ENCODE peak calls at places on chromosome 1, in seven cellular contexts. One of them, this sample, is unnamed.

GRCh38 chr1:211260161-211261107 is 1.3 kb downstream of the RCOR3 start:
- DNase-seq in stimulated activated CD4-positive, alpha-beta T cell treated with anti-CD3 and anti-CD28 coated beads, Interleukin-2, amount 100 ng/mL, for 48 hours: peak
- DNase-seq in pulmonary artery endothelial cell: no peak
- DNase-seq in occipital lobe: peak
- DNase-seq in OCI-LY7: peak
- DNase-seq in GM12865: peak
- DNase-seq in activated T-helper 1 cell treated with anti-CD3 and anti-CD28 coated beads, Interleukin-12 subunit alpha, Interleukin-12 subunit beta, Interleukin-2, Interleukin-4 antibody, amounts not matched to agents 30 ng/mL and 10 ng/mL and 1 ng/mL, durations not matched to agents 14 hours and 24 hours and 36 hours: peak
- DNase-seq in this sample: peak

GRCh38 chr1:221315330-221315729 is 426.6 kb downstream of the DUSP10 start:
- DNase-seq in stimulated activated CD4-positive, alpha-beta T cell treated with anti-CD3 and anti-CD28 coated beads, Interleukin-2, amount 100 ng/mL, for 48 hours: no peak
- DNase-seq in pulmonary artery endothelial cell: no peak
- DNase-seq in occipital lobe: no peak
- DNase-seq in OCI-LY7: no peak
- DNase-seq in GM12865: no peak
- DNase-seq in activated T-helper 1 cell treated with anti-CD3 and anti-CD28 coated beads, Interleukin-12 subunit alpha, Interleukin-12 subunit beta, Interleukin-2, Interleukin-4 antibody, amounts not matched to agents 30 ng/mL and 10 ng/mL and 1 ng/mL, durations not matched to agents 14 hours and 24 hours and 36 hours: no peak
- DNase-seq in this sample: no peak

GRCh38 chr1:216705686-216706085 is 17.5 kb downstream of the ESRRG start:
- DNase-seq in stimulated activated CD4-positive, alpha-beta T cell treated with anti-CD3 and anti-CD28 coated beads, Interleukin-2, amount 100 ng/mL, for 48 hours: no peak
- DNase-seq in pulmonary artery endothelial cell: no peak
- DNase-seq in occipital lobe: peak
- DNase-seq in OCI-LY7: no peak
- DNase-seq in GM12865: no peak
- DNase-seq in activated T-helper 1 cell treated with anti-CD3 and anti-CD28 coated beads, Interleukin-12 subunit alpha, Interleukin-12 subunit beta, Interleukin-2, Interleukin-4 antibody, amounts not matched to agents 30 ng/mL and 10 ng/mL and 1 ng/mL, durations not matched to agents 14 hours and 24 hours and 36 hours: no peak
- DNase-seq in this sample: no peak

GRCh38 chr1:214003233-214003632 is 15.5 kb downstream of the PROX1 start:
- DNase-seq in stimulated activated CD4-positive, alpha-beta T cell treated with anti-CD3 and anti-CD28 coated beads, Interleukin-2, amount 100 ng/mL, for 48 hours: no peak
- DNase-seq in pulmonary artery endothelial cell: no peak
- DNase-seq in occipital lobe: no peak
- DNase-seq in OCI-LY7: no peak
- DNase-seq in GM12865: no peak
- DNase-seq in activated T-helper 1 cell treated with anti-CD3 and anti-CD28 coated beads, Interleukin-12 subunit alpha, Interleukin-12 subunit beta, Interleukin-2, Interleukin-4 antibody, amounts not matched to agents 30 ng/mL and 10 ng/mL and 1 ng/mL, durations not matched to agents 14 hours and 24 hours and 36 hours: no peak
- DNase-seq in this sample: no peak

GRCh38 chr1:225474986-225475820 is 47.4 kb upstream of the LBR start:
- DNase-seq in stimulated activated CD4-positive, alpha-beta T cell treated with anti-CD3 and anti-CD28 coated beads, Interleukin-2, amount 100 ng/mL, for 48 hours: peak
- DNase-seq in pulmonary artery endothelial cell: no peak
- DNase-seq in occipital lobe: peak
- DNase-seq in OCI-LY7: peak
- DNase-seq in GM12865: peak
- DNase-seq in activated T-helper 1 cell treated with anti-CD3 and anti-CD28 coated beads, Interleukin-12 subunit alpha, Interleukin-12 subunit beta, Interleukin-2, Interleukin-4 antibody, amounts not matched to agents 30 ng/mL and 10 ng/mL and 1 ng/mL, durations not matched to agents 14 hours and 24 hours and 36 hours: peak
- DNase-seq in this sample: peak

GRCh38 chr1:164320780-164321683 is 238.0 kb upstream of the PBX1 start:
- DNase-seq in stimulated activated CD4-positive, alpha-beta T cell treated with anti-CD3 and anti-CD28 coated beads, Interleukin-2, amount 100 ng/mL, for 48 hours: no peak
- DNase-seq in pulmonary artery endothelial cell: no peak
- DNase-seq in occipital lobe: peak
- DNase-seq in OCI-LY7: no peak
- DNase-seq in GM12865: no peak
- DNase-seq in activated T-helper 1 cell treated with anti-CD3 and anti-CD28 coated beads, Interleukin-12 subunit alpha, Interleukin-12 subunit beta, Interleukin-2, Interleukin-4 antibody, amounts not matched to agents 30 ng/mL and 10 ng/mL and 1 ng/mL, durations not matched to agents 14 hours and 24 hours and 36 hours: no peak
- DNase-seq in this sample: no peak

GRCh38 chr1:3112526-3112925 is 43.5 kb downstream of the PRDM16 start:
- DNase-seq in stimulated activated CD4-positive, alpha-beta T cell treated with anti-CD3 and anti-CD28 coated beads, Interleukin-2, amount 100 ng/mL, for 48 hours: no peak
- DNase-seq in pulmonary artery endothelial cell: no peak
- DNase-seq in occipital lobe: no peak
- DNase-seq in OCI-LY7: no peak
- DNase-seq in GM12865: no peak
- DNase-seq in activated T-helper 1 cell treated with anti-CD3 and anti-CD28 coated beads, Interleukin-12 subunit alpha, Interleukin-12 subunit beta, Interleukin-2, Interleukin-4 antibody, amounts not matched to agents 30 ng/mL and 10 ng/mL and 1 ng/mL, durations not matched to agents 14 hours and 24 hours and 36 hours: no peak
- DNase-seq in this sample: no peak

GRCh38 chr1:109984190-109984455 is 442 bp upstream of the AHCYL1 start:
- DNase-seq in stimulated activated CD4-positive, alpha-beta T cell treated with anti-CD3 and anti-CD28 coated beads, Interleukin-2, amount 100 ng/mL, for 48 hours: no peak
- DNase-seq in pulmonary artery endothelial cell: no peak
- DNase-seq in occipital lobe: no peak
- DNase-seq in OCI-LY7: no peak
- DNase-seq in GM12865: no peak
- DNase-seq in activated T-helper 1 cell treated with anti-CD3 and anti-CD28 coated beads, Interleukin-12 subunit alpha, Interleukin-12 subunit beta, Interleukin-2, Interleukin-4 antibody, amounts not matched to agents 30 ng/mL and 10 ng/mL and 1 ng/mL, durations not matched to agents 14 hours and 24 hours and 36 hours: no peak
- DNase-seq in this sample: peak

GRCh38 chr1:234893725-234894630 is 234.7 kb downstream of the TOMM20 start:
- DNase-seq in stimulated activated CD4-positive, alpha-beta T cell treated with anti-CD3 and anti-CD28 coated beads, Interleukin-2, amount 100 ng/mL, for 48 hours: peak
- DNase-seq in pulmonary artery endothelial cell: peak
- DNase-seq in occipital lobe: no peak
- DNase-seq in OCI-LY7: no peak
- DNase-seq in GM12865: peak
- DNase-seq in activated T-helper 1 cell treated with anti-CD3 and anti-CD28 coated beads, Interleukin-12 subunit alpha, Interleukin-12 subunit beta, Interleukin-2, Interleukin-4 antibody, amounts not matched to agents 30 ng/mL and 10 ng/mL and 1 ng/mL, durations not matched to agents 14 hours and 24 hours and 36 hours: no peak
- DNase-seq in this sample: peak

GRCh38 chr1:147515046-147515869 is 26.0 kb upstream of the BCL9 start:
- DNase-seq in stimulated activated CD4-positive, alpha-beta T cell treated with anti-CD3 and anti-CD28 coated beads, Interleukin-2, amount 100 ng/mL, for 48 hours: no peak
- DNase-seq in pulmonary artery endothelial cell: no peak
- DNase-seq in occipital lobe: no peak
- DNase-seq in OCI-LY7: peak
- DNase-seq in GM12865: no peak
- DNase-seq in activated T-helper 1 cell treated with anti-CD3 and anti-CD28 coated beads, Interleukin-12 subunit alpha, Interleukin-12 subunit beta, Interleukin-2, Interleukin-4 antibody, amounts not matched to agents 30 ng/mL and 10 ng/mL and 1 ng/mL, durations not matched to agents 14 hours and 24 hours and 36 hours: no peak
- DNase-seq in this sample: no peak

GRCh38 chr1:2972879-2973575 is 48.2 kb upstream of the ACTRT2 start:
- DNase-seq in stimulated activated CD4-positive, alpha-beta T cell treated with anti-CD3 and anti-CD28 coated beads, Interleukin-2, amount 100 ng/mL, for 48 hours: no peak
- DNase-seq in pulmonary artery endothelial cell: no peak
- DNase-seq in occipital lobe: no peak
- DNase-seq in OCI-LY7: no peak
- DNase-seq in GM12865: no peak
- DNase-seq in activated T-helper 1 cell treated with anti-CD3 and anti-CD28 coated beads, Interleukin-12 subunit alpha, Interleukin-12 subunit beta, Interleukin-2, Interleukin-4 antibody, amounts not matched to agents 30 ng/mL and 10 ng/mL and 1 ng/mL, durations not matched to agents 14 hours and 24 hours and 36 hours: no peak
- DNase-seq in this sample: no peak